ENCODE peak calls at places on chromosomes 5 and 9, in ten cellular contexts. M is fibroblast of villous mesenchyme; P is IMR-90; L is tibial artery; X is lower lobe of right lung; J is effector memory CD4-positive, alpha-beta T cell; F is uterus; U is CD4-positive, alpha-beta memory T cell; O is heart left ventricle; A is foreskin fibroblast. N is an unnamed sample.

GRCh38 chr5:176545737-176546509 is 3.2 kb upstream of the CDHR2 start:
- DNase-seq in M (no peak), P (no peak), L (no peak), X (no peak), J (no peak), F (no peak), U (no peak), O (no peak), A (no peak), N (no peak)

GRCh38 chr5:180596668-180597231 is 5.5 kb upstream of the SCGB3A1 start:
- DNase-seq in M (no peak), P (no peak), L (no peak), X (peak), J (no peak), F (no peak), U (no peak), O (peak), A (no peak), N (no peak)

GRCh38 chr9:98009437-98009836 is 26.3 kb downstream of the ANP32B start:
- DNase-seq in M (no peak), P (no peak), L (no peak), X (no peak), J (no peak), F (no peak), U (no peak), O (no peak), A (no peak), N (no peak)

GRCh38 chr9:89498845-89499480 is 1.1 kb upstream of the SEMA4D start:
- DNase-seq in M (no peak), P (no peak), L (no peak), X (no peak), J (peak), F (no peak), U (peak), O (no peak), A (no peak), N (no peak)

GRCh38 chr9:37811906-37812476 is 11.4 kb downstream of the DCAF10 start:
- DNase-seq in M (no peak), P (no peak), L (no peak), X (no peak), J (no peak), F (no peak), U (no peak), O (no peak), A (no peak), N (no peak)

GRCh38 chr9:69376651-69377050 is 51.6 kb downstream of the ENTREP1 start:
- DNase-seq in M (peak), P (peak), L (peak), X (peak), J (no peak), F (peak), U (no peak), O (peak), A (peak), N (peak)

GRCh38 chr5:52356311-52356918 is 431.3 kb upstream of the ITGA1 start:
- DNase-seq in M (peak), P (peak), L (no peak), X (no peak), J (no peak), F (no peak), U (no peak), O (no peak), A (no peak), N (no peak)

GRCh38 chr5:157471709-157472108 is 11.7 kb downstream of the NIPAL4 start:
- DNase-seq in M (peak), P (peak), L (no peak), X (no peak), J (no peak), F (no peak), U (no peak), O (no peak), A (no peak), N (no peak)

GRCh38 chr9:113446323-113446740 is 17.2 kb upstream of the RGS3 start:
- DNase-seq in M (peak), P (peak), L (no peak), X (no peak), J (no peak), F (no peak), U (no peak), O (no peak), A (peak), N (no peak)

GRCh38 chr5:171300358-171300757 is 8.7 kb upstream of the TLX3 start:
- DNase-seq in M (no peak), P (no peak), L (no peak), X (no peak), J (no peak), F (no peak), U (no peak), O (no peak), A (no peak), N (no peak)

GRCh38 chr9:120542701-120543490 is 37.1 kb downstream of the CDK5RAP2 start:
- DNase-seq in M (no peak), P (peak), L (no peak), X (no peak), J (no peak), F (no peak), U (no peak), O (no peak), A (no peak), N (no peak)

GRCh38 chr9:107566596-107566995 is 77.0 kb upstream of the KLF4 start:
- DNase-seq in M (peak), P (peak), L (no peak), X (no peak), J (no peak), F (no peak), U (no peak), O (no peak), A (no peak), N (no peak)

GRCh38 chr5:97528941-97529340 is 345.9 kb upstream of the RIOK2 start:
- DNase-seq in M (peak), P (peak), L (no peak), X (no peak), J (no peak), F (no peak), U (no peak), O (no peak), A (peak), N (peak)

GRCh38 chr5:171808951-171809350 is 23.3 kb downstream of the SMIM23 start:
- DNase-seq in M (no peak), P (peak), L (no peak), X (no peak), J (no peak), F (no peak), U (no peak), O (no peak), A (peak), N (peak)

GRCh38 chr9:129313331-129313955 is 135.4 kb upstream of the IER5L start:
- DNase-seq in M (no peak), P (no peak), L (peak), X (no peak), J (no peak), F (no peak), U (no peak), O (peak), A (no peak), N (no peak)

GRCh38 chr9:18990494-18990893 is 42.5 kb downstream of the SAXO1 start:
- DNase-seq in M (no peak), P (no peak), L (no peak), X (no peak), J (no peak), F (no peak), U (no peak), O (no peak), A (no peak), N (no peak)

GRCh38 chr9:134175291-134175807 is 11.0 kb upstream of the RNU6ATAC start:
- DNase-seq in M (no peak), P (no peak), L (no peak), X (no peak), J (no peak), F (no peak), U (no peak), O (no peak), A (no peak), N (no peak)

GRCh38 chr9:82490019-82490499 is 501.5 kb downstream of the SPATA31D1 start:
- DNase-seq in M (no peak), P (peak), L (no peak), X (no peak), J (no peak), F (no peak), U (no peak), O (no peak), A (peak), N (peak)

GRCh38 chr5:131538177-131538593 is 96.8 kb downstream of the RAPGEF6 start:
- DNase-seq in M (peak), P (peak), L (no peak), X (no peak), J (no peak), F (no peak), U (no peak), O (no peak), A (peak), N (no peak)

GRCh38 chr9:87725900-87726709 is at the start of gene CTSL:
- DNase-seq in M (peak), P (peak), L (peak), X (peak), J (no peak), F (peak), U (peak), O (peak), A (peak), N (peak)

GRCh38 chr5:137580030-137580429 is 80.9 kb upstream of the SPOCK1 start:
- DNase-seq in M (no peak), P (no peak), L (no peak), X (no peak), J (no peak), F (no peak), U (no peak), O (no peak), A (no peak), N (no peak)

GRCh38 chr5:38540348-38540747 is 16.1 kb downstream of the LIFR start:
- DNase-seq in M (no peak), P (no peak), L (peak), X (peak), J (no peak), F (peak), U (no peak), O (peak), A (no peak), N (no peak)
- H3K4me3 ChIP-seq in M (no peak), P (no peak), L (no peak), X (no peak), J (no peak), F (no peak), U (no peak), O (no peak), A (no peak), N (no peak)

DNA sequence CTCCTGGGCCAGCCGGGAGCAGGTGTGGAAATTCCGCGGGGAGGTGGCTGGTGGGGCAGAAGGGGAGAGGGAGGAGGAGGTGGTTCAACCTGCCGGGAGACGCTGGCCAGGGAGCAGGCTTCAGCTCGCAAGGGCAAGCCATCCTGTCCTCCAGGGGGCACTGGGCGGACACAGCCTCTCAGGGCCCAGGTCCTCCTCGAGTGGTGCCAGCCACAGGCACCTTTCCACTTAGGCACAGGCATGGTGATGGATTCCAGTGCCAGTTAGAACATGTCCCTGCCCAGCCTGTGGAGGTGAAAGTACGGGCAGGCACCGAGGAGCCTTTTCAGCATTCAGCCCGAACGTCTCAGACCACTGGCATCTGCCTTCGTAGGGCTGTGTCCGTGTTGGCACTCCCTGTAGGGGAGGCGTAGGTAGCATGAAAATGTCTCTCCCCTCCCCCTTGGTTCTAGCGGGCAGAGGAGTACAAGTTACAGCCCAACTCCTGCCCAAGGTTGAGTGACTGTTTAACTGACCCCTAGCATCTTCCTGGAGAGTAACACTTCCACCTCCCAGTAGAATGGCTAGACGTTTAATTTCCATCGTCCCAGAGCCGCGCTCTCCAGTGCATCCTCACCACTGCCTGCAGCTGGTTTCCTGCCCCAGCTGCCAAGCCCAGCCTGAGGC is 48.9 kb downstream of the DAB2IP start:
- DNase-seq in M (peak), P (peak), L (peak), X (peak), J (no peak), F (peak), U (no peak), O (peak), A (no peak), N (peak)
- H3K4me3 ChIP-seq in M (peak), P (peak), L (peak), X (peak), J (no peak), F (peak), U (no peak), O (peak), A (peak), N (peak)

DNA sequence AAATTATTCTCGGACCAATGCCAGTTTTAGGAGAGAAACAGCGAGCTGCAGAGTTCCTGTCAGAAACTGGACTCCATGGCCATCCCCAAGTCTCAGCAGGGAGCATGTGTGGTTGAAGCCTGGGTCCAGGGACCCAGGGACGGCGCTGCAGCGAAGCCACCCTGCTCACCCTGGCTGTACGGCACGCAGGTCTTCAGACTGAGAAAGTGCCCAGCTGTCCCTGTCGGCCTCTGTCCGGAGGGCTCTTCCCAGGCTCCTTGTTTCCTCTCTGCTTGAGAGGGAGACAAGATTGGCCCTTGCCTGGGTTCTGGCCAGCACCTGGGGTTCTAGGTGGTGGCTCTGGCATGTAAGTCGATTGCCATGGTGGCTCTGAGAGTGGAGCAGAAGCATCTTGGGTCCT is 26.9 kb downstream of the PTGES2 start:
- DNase-seq in M (no peak), P (no peak), L (no peak), X (peak), J (no peak), F (no peak), U (no peak), O (no peak), A (no peak), N (no peak)
- H3K4me3 ChIP-seq in M (peak), P (no peak), L (no peak), X (peak), J (no peak), F (no peak), U (no peak), O (peak), A (no peak), N (no peak)

DNA sequence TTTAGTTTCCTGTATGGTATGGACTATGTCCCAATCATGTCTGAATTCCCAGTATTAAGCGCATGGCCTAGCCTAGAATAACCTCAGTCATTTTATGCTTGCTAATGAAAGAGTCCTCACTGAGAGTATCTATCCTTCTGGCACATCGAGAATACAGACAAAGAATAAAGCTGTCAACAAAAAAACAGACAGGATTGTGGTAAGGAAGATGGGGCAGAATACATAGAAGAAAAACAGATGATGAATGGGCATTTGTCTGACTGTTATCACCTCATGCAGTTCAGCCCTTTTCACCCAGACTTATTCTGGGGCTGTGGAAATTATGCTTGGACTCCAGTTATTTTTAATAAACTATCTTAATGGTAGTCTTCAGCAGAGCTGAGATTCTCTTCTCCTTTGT is 363.8 kb upstream of the TNC start:
- DNase-seq in M (no peak), P (no peak), L (no peak), X (no peak), J (no peak), F (no peak), U (no peak), O (no peak), A (no peak), N (no peak)
- H3K4me3 ChIP-seq in M (no peak), P (no peak), L (no peak), X (no peak), J (no peak), F (no peak), U (no peak), O (no peak), A (no peak), N (no peak)

DNA sequence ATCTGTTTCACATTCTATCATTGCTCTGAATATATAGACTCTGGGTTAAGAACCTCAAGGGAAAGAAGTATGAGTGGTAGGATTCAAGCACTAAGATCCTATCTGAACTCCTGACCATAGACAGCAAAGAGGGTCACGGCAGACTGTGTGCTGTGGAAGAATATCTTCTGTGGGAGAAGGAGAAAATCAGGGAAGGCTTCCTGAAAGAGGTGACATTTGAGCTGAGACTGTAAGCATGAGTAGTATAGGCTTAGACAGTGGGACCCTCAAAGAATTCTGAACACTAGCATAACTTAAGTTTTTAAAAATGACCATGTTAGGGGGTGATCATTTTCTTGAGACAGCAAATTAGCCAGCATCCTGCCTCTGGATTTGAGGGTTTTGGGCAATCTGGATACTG is 3.9 kb downstream of the FRRS1L start:
- DNase-seq in M (no peak), P (no peak), L (no peak), X (no peak), J (no peak), F (no peak), U (no peak), O (no peak), A (no peak), N (no peak)
- H3K4me3 ChIP-seq in M (no peak), P (no peak), L (no peak), X (no peak), J (no peak), F (no peak), U (no peak), O (no peak), A (no peak), N (no peak)

GRCh38 chr9:121735792-121736130 is 84.3 kb downstream of the DAB2IP start:
- DNase-seq in M (peak), P (no peak), L (no peak), X (no peak), J (no peak), F (no peak), U (no peak), O (no peak), A (no peak), N (no peak)

GRCh38 chr9:121736147-121736721 is 84.8 kb downstream of the DAB2IP start:
- DNase-seq in M (peak), P (peak), L (peak), X (peak), J (no peak), F (peak), U (no peak), O (peak), A (no peak), N (no peak)

GRCh38 chr9:121736964-121737462 is 85.6 kb downstream of the DAB2IP start:
- DNase-seq in M (no peak), P (no peak), L (peak), X (peak), J (no peak), F (no peak), U (no peak), O (peak), A (no peak), N (no peak)

GRCh38 chr9:121734465-121734864 is 83.0 kb downstream of the DAB2IP start:
- DNase-seq in M (no peak), P (peak), L (no peak), X (no peak), J (no peak), F (no peak), U (no peak), O (no peak), A (no peak), N (no peak)

DNA sequence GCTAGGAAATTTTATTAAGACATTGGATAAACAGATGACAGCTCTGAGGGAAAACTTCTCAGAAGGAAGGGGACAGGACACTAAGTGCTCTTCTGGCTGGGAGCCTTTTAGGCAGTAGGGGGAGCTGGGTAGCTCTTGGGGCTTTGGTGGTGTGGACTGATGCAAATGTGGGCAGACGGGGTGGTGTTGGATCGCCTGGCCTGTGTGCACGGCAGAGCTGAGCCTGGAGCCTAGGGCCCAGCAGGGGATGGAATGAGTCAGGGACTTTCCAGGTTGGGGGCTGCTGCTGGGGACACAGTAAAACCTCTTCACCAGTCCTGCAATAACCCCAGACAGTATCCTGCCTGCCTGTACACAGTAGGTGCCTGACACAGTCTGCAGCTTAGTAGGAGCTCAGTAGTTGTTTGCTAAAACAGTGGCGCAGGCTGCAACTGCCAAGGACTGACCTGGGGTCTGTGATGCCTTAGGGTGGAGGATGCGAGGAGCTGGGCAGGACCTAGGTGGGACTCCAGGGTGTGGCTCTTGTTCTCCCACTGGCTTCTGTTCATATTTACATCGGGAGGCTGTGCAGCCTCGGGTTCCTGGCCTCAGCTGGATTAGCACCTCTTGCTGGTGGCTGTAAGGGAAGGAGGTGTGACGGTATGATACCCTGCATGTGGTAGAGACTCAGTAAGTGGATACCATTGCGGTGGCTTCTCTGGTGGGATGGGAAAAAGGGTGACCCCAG is 83.8 kb downstream of the DAB2IP start:
- DNase-seq in M (peak), P (peak), L (no peak), X (no peak), J (no peak), F (no peak), U (no peak), O (no peak), A (peak), N (peak)
- H3K4me3 ChIP-seq in M (no peak), P (no peak), L (peak), X (peak), J (no peak), F (no peak), U (no peak), O (peak), A (no peak), N (no peak)

GRCh38 chr9:35604578-35605335 is at the start of gene TESK1:
- DNase-seq in M (peak), P (peak), L (peak), X (peak), J (peak), F (peak), U (peak), O (peak), A (peak), N (peak)

GRCh38 chr9:35606138-35606504 is 1.1 kb downstream of the TESK1 start:
- DNase-seq in M (peak), P (no peak), L (no peak), X (no peak), J (no peak), F (no peak), U (no peak), O (no peak), A (no peak), N (peak)

GRCh38 chr9:35608221-35608620 is 3.2 kb downstream of the TESK1 start:
- DNase-seq in M (no peak), P (no peak), L (no peak), X (no peak), J (no peak), F (no peak), U (peak), O (no peak), A (no peak), N (no peak)

GRCh38 chr9:35605336-35606137 is 475 bp downstream of the TESK1 start:
- DNase-seq in M (peak), P (no peak), L (peak), X (no peak), J (no peak), F (peak), U (peak), O (peak), A (peak), N (peak)

DNA sequence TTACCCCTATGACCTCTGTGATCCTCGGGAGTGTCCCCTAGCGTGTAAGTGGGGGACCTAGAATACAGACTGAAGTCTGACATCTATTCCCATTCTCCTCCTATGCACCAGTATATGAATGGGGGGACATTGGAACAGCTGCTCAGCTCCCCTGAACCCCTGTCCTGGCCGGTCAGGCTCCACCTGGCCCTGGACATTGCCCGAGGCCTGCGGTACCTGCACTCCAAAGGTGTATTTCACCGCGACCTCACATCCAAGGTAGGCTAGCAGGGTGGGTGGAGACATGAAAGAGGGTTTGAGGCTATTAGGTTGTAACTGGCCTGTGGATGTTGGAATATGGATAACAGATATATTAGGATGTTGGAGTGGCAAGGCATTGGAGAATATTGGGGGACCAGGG is 1.7 kb downstream of the TESK1 start:
- DNase-seq in M (no peak), P (no peak), L (no peak), X (no peak), J (no peak), F (no peak), U (no peak), O (no peak), A (no peak), N (no peak)
- H3K4me3 ChIP-seq in M (no peak), P (no peak), L (peak), X (peak), J (no peak), F (no peak), U (no peak), O (peak), A (peak), N (peak)

N was measured in MG63.